ENCODE peak calls at places on chromosomes 6 and 20, in four cellular contexts. C is bronchial epithelial cell, L is B cell, R is dorsolateral prefrontal cortex. K is an unnamed sample.

GRCh38 chr6:112575309-112575834 is 228.2 kb downstream of the RFPL4B start:
- DNase-seq in L (no peak), R (no peak), C (no peak), K (no peak)

GRCh38 chr6:142867988-142868818 is 76.8 kb downstream of the HIVEP2 start:
- DNase-seq in C (peak), L (no peak), R (no peak), K (no peak)

GRCh38 chr6:31900917-31901414 is 920 bp downstream of the ZBTB12 start:
- DNase-seq in C (no peak), L (no peak), R (no peak), K (no peak)

GRCh38 chr20:35312348-35312747 is 20.1 kb upstream of the FAM83C start:
- DNase-seq in R (no peak), C (peak), L (no peak), K (no peak)

GRCh38 chr6:67190733-67191132 is 1444.3 kb upstream of the ADGRB3 start:
- DNase-seq in C (no peak), L (no peak), R (no peak), K (no peak)

GRCh38 chr6:104718672-104719071 is 141.0 kb downstream of the HACE1 start:
- DNase-seq in R (no peak), L (no peak), C (no peak), K (no peak)

GRCh38 chr20:53934421-53935352 is 135.7 kb downstream of the BCAS1 start:
- DNase-seq in L (no peak), R (no peak), C (peak), K (no peak)

GRCh38 chr20:62358171-62358719 is 8.9 kb downstream of the LAMA5 start:
- DNase-seq in C (no peak), R (no peak), L (no peak), K (no peak)

GRCh38 chr20:44969320-44969879 is 3.1 kb downstream of the STK4 start:
- DNase-seq in C (no peak), R (no peak), L (no peak), K (no peak)

GRCh38 chr6:33433560-33434191 is 13.8 kb downstream of the SYNGAP1 start:
- DNase-seq in R (no peak), L (peak), C (no peak), K (no peak)

GRCh38 chr20:58717278-58718091 is 24.9 kb downstream of the NPEPL1 start:
- DNase-seq in L (no peak), R (peak), C (no peak), K (peak)

GRCh38 chr6:150044621-150045145 is 19.4 kb upstream of the RAET1L start:
- DNase-seq in R (peak), C (no peak), L (no peak), K (no peak)
- TF ChIP-seq CTCF in R (no peak), C (no peak), L (no peak), K (no peak)

GRCh38 chr20:25079171-25079570 is 2.8 kb downstream of the VSX1 start:
- DNase-seq in R (no peak), L (no peak), C (no peak), K (no peak)

GRCh38 chr20:25076201-25076600 is 5.7 kb downstream of the VSX1 start:
- DNase-seq in L (no peak), C (no peak), R (no peak), K (no peak)

GRCh38 chr20:25077610-25078169 is 4.3 kb downstream of the VSX1 start:
- DNase-seq in R (peak), L (no peak), C (no peak), K (no peak)

GRCh38 chr20:25078662-25079061 is 3.3 kb downstream of the VSX1 start:
- DNase-seq in R (no peak), L (no peak), C (no peak), K (no peak)

GRCh38 chr20:25076731-25077609 is 5.0 kb downstream of the VSX1 start:
- DNase-seq in L (no peak), C (peak), R (no peak), K (no peak)
- TF ChIP-seq CTCF in L (no peak), C (peak), R (peak), K (peak)

GRCh38 chr6:29376003-29376402 is 912 bp upstream of the OR12D3 start:
- DNase-seq in C (peak), L (no peak), R (no peak), K (no peak)
- TF ChIP-seq CTCF in C (peak), L (no peak), R (peak), K (peak)

DNA sequence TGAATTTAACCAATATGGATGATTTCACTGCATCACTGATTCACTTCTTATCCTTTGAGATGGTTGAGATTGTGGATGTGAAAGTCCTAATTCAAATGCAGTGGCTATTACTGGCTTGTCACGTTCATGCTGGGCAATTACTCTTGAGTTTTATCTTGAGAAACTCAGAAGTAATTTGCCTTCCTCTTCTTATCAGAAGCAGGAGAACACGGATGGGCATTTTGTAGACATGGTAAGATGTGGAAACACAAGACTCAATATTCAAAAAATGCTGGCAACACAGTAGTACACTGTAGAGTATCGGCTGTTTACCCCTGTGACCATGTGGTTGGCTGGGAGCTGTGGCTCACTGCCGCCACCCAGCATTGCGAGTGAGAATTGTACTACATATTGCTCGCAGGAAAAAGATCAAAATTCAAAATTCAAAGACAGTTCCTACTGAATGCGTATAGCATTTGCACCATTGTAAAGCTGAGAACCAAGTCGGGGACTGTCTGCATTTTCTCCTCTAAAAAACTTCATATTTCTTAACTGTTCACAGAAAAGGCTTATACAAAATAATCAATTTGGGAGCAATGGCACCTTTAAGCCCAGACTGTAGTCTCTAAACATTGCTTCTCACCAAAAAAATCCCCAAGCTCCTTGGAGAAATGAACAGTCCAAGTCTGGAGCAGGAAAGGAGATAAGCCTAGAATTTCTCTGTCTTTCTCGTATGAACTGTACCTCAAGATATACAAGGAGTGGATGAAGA is 61.9 kb upstream of the ELOVL5 start:
- DNase-seq in C (peak), R (peak), L (peak), K (no peak)
- TF ChIP-seq CTCF in C (peak), R (peak), L (peak), K (peak)

K was measured in D721Med.